ENCODE peak calls at places on chromosome 19, in seven cellular contexts. G is AG10803; V is stimulated activated CD4-positive, alpha-beta T cell treated with anti-CD3 and anti-CD28 coated beads, Interleukin-2, amount 100 ng/mL, for 48 hours; P is aorta; E is NCI-H1092 treated with DMSO at 0.1 percent for 48 hours; Y is endothelial cell; H is breast epithelium. K is an unnamed sample.

GRCh38 chr19:5539431-5539833 is 28.3 kb downstream of the TINCR start:
- DNase-seq in G (no peak), V (no peak), P (no peak), E (no peak), Y (no peak), H (no peak), K (no peak)

GRCh38 chr19:14450168-14450874 is 17.2 kb downstream of the PKN1 start:
- DNase-seq in G (no peak), V (peak), P (peak), E (no peak), Y (peak), H (no peak), K (peak)

GRCh38 chr19:34236035-34236793 is 18.1 kb upstream of the GARRE1 start:
- DNase-seq in G (peak), V (no peak), P (no peak), E (no peak), Y (no peak), H (no peak), K (no peak)

GRCh38 chr19:56112313-56112709 is 8.8 kb downstream of the ZNF787 start:
- DNase-seq in G (no peak), V (no peak), P (no peak), E (no peak), Y (no peak), H (no peak), K (no peak)

GRCh38 chr19:1130801-1131717 is 27.3 kb downstream of the GPX4 start:
- DNase-seq in G (no peak), V (peak), P (no peak), E (no peak), Y (no peak), H (no peak), K (no peak)

GRCh38 chr19:30645946-30646577 is 273.9 kb downstream of the ZNF536 start:
- DNase-seq in G (no peak), V (no peak), P (no peak), E (no peak), Y (no peak), H (no peak), K (no peak)

GRCh38 chr19:51821921-51822716 is 27.2 kb downstream of the FPR3 start:
- DNase-seq in G (peak), V (no peak), P (no peak), E (no peak), Y (no peak), H (no peak), K (no peak)

GRCh38 chr19:50580970-50581636 is 12.9 kb upstream of the LRRC4B start:
- DNase-seq in G (no peak), V (no peak), P (no peak), E (no peak), Y (no peak), H (no peak), K (no peak)

GRCh38 chr19:17522988-17523872 is 11.8 kb downstream of the PGLS start:
- DNase-seq in G (no peak), V (peak), P (no peak), E (no peak), Y (no peak), H (no peak), K (no peak)

GRCh38 chr19:34269081-34269480 is 14.7 kb downstream of the GARRE1 start:
- DNase-seq in G (no peak), V (no peak), P (no peak), E (no peak), Y (no peak), H (no peak), K (no peak)

GRCh38 chr19:50315773-50316448 is 13.3 kb downstream of the KCNC3 start:
- DNase-seq in G (no peak), V (no peak), P (peak), E (peak), Y (no peak), H (no peak), K (peak)

GRCh38 chr19:45800009-45800553 is 7.4 kb upstream of the DMWD start:
- DNase-seq in G (peak), V (no peak), P (peak), E (no peak), Y (no peak), H (no peak), K (no peak)

GRCh38 chr19:18392417-18392816 is 5.0 kb downstream of the LRRC25 start:
- DNase-seq in G (no peak), V (no peak), P (no peak), E (no peak), Y (no peak), H (no peak), K (peak)

GRCh38 chr19:8262431-8262830 is 45.7 kb downstream of the CD320 start:
- DNase-seq in G (no peak), V (no peak), P (peak), E (no peak), Y (no peak), H (peak), K (no peak)

GRCh38 chr19:35017507-35017906 is 12.8 kb upstream of the SCN1B start:
- DNase-seq in G (no peak), V (no peak), P (no peak), E (no peak), Y (no peak), H (no peak), K (no peak)

GRCh38 chr19:43799502-43800142 is 2.6 kb downstream of the LYPD5 start:
- DNase-seq in G (no peak), V (no peak), P (no peak), E (no peak), Y (no peak), H (no peak), K (no peak)

GRCh38 chr19:48954011-48954594 is 572 bp upstream of the BAX start:
- DNase-seq in G (no peak), V (no peak), P (no peak), E (no peak), Y (no peak), H (no peak), K (no peak)

GRCh38 chr19:12720851-12721655 is 2.7 kb downstream of the TNPO2 start:
- DNase-seq in G (peak), V (no peak), P (peak), E (no peak), Y (no peak), H (no peak), K (peak)